ENCODE peak calls at places on chromosome 22, in nine cellular contexts. A, O, C, J, Z, Y, U, N and K are unnamed samples. For H3K4me1, the result is how much of the 10 kb centered on the place peaks cover.

GRCh38 chr22:17486313-17486712 is 77.0 kb upstream of the SLC25A18 start:
- DNase-seq in J (no peak), Y (no peak), Z (peak), O (no peak), A (no peak), U (peak), C (peak), N (no peak), K (no peak)

GRCh38 chr22:37538590-37539357 is 19.6 kb upstream of the CARD10 start:
- DNase-seq in O (peak), Y (peak), A (peak), N (no peak), U (peak), J (peak), Z (peak), C (peak), K (peak)

GRCh38 chr22:37771702-37772427 is 35.9 kb upstream of the GCAT start:
- DNase-seq in O (no peak), J (no peak), Y (no peak), U (no peak), A (no peak), N (no peak), Z (no peak), C (no peak), K (no peak)

GRCh38 chr22:36985490-36985889 is 33.8 kb downstream of the TST start:
- DNase-seq in C (no peak), Z (no peak), O (no peak), N (no peak), A (no peak), Y (no peak), J (no peak), U (no peak), K (no peak)

GRCh38 chr22:43077121-43077877 is 11.9 kb downstream of the TTLL1 start:
- DNase-seq in C (no peak), U (no peak), N (no peak), O (no peak), Y (no peak), Z (no peak), A (no peak), J (no peak), K (no peak)

GRCh38 chr22:41478473-41478872 is 9.6 kb downstream of the ACO2 start:
- DNase-seq in U (no peak), Z (no peak), Y (no peak), J (no peak), N (no peak), A (no peak), O (no peak), C (no peak), K (no peak)

GRCh38 chr22:47113880-47114415 is 351.5 kb downstream of the TBC1D22A start:
- DNase-seq in O (no peak), A (no peak), Y (no peak), C (no peak), Z (no peak), U (no peak), J (no peak), N (no peak), K (no peak)

GRCh38 chr22:46453006-46453828 is 84.2 kb downstream of the CELSR1 start:
- DNase-seq in Z (no peak), N (peak), A (no peak), C (peak), U (no peak), Y (no peak), O (no peak), J (no peak), K (no peak)

DNA sequence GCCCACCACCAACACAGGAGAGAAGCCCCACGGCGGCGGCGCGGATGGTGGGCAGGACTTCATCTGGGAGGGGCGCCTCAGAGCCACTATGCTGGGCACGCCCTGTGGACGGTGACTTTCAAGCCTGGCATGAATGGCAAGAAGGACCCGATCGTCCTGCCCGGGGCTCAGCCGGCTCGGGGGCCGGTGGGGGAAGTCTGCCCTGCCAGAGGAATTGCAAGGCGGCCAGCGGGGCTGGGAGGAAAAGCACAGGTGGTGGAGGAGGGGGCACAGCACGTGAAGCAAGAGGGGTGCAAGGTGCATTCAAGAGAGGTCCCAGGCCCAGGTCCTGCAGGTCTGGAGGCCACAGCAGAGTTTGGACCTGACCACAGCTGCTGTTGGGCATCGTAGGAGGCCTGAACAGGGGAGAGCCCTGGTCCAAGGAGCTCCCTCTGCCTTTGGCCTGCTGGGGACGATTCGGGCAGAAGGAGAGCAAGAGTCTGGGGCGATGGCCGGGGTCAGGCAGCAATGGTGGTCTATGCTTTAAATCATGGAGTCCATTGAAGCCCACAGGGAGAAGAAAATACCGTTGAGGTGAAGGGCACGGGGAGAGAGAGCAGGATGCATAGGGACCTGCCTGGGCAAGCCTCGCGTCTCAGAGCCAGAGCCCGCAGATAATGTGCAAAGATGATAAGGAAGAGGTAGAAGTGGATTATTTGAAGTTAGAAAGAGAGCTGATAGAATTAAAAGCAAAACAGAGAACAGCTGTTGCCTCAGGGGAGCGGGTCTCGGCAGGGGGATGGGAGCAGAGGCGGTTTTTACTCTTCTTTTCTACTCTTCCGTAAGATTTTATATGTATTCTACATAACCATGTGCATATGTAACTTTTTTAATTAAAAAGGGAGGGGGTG is 82.6 kb upstream of the SHISAL1 start:
- DNase-seq in J (no peak), O (no peak), C (no peak), Y (no peak), N (no peak), A (no peak), Z (no peak), U (no peak), K (no peak)
- TF ChIP-seq EZH2 in J (no peak), O (peak), C (no peak), Y (no peak), N (no peak), A (no peak), Z (no peak), U (no peak), K (no peak)

GRCh38 chr22:28817919-28818859 is 17.8 kb upstream of the XBP1 start:
- DNase-seq in O (peak), A (no peak), Y (no peak), N (no peak), Z (no peak), C (peak), U (peak), J (no peak), K (no peak)

GRCh38 chr22:28820885-28821284 is 20.5 kb upstream of the XBP1 start:
- DNase-seq in J (no peak), N (no peak), C (no peak), U (no peak), Y (no peak), Z (no peak), A (no peak), O (no peak), K (no peak)

GRCh38 chr22:28819253-28820096 is 19.1 kb upstream of the XBP1 start:
- DNase-seq in Y (no peak), O (peak), N (no peak), A (no peak), Z (no peak), J (no peak), C (peak), U (no peak), K (no peak)

GRCh38 chr22:28822930-28823481 is 22.6 kb upstream of the XBP1 start:
- DNase-seq in U (no peak), N (no peak), J (no peak), O (peak), C (peak), Y (no peak), Z (no peak), A (no peak), K (peak)

GRCh38 chr22:28821452-28821851 is 21.1 kb upstream of the XBP1 start:
- DNase-seq in Y (no peak), N (no peak), J (no peak), C (no peak), Z (no peak), U (no peak), O (no peak), A (no peak), K (no peak)
- H3K4me1 ChIP-seq in Y (under half), N (under half), J (under half), C (half or more), Z (under half), U (under half), O (half or more), A (under half), K (under half)

GRCh38 chr22:50603511-50604255 is 3.1 kb downstream of the MAPK8IP2 start:
- DNase-seq in O (no peak), U (peak), N (no peak), J (no peak), A (no peak), Y (no peak), C (no peak), Z (no peak), K (no peak)
- TF ChIP-seq EZH2 in O (no peak), U (peak), N (no peak), J (peak), A (no peak), Y (no peak), C (no peak), Z (no peak), K (peak)

GRCh38 chr22:28903719-28904118 is 20.3 kb downstream of the ZNRF3 start:
- DNase-seq in A (no peak), J (no peak), Z (no peak), C (no peak), Y (no peak), O (no peak), U (no peak), N (no peak), K (peak)
- H3K4me1 ChIP-seq in A (under half), J (under half), Z (under half), C (half or more), Y (under half), O (under half), U (half or more), N (half or more), K (under half)

GRCh38 chr22:26860233-26860765 is 202.9 kb downstream of the MIAT start:
- DNase-seq in J (no peak), A (no peak), O (no peak), Y (no peak), N (no peak), Z (no peak), U (no peak), C (no peak), K (no peak)
- TF ChIP-seq EZH2 in J (no peak), A (no peak), O (no peak), Y (no peak), N (no peak), Z (no peak), U (no peak), C (no peak), K (no peak)

DNA sequence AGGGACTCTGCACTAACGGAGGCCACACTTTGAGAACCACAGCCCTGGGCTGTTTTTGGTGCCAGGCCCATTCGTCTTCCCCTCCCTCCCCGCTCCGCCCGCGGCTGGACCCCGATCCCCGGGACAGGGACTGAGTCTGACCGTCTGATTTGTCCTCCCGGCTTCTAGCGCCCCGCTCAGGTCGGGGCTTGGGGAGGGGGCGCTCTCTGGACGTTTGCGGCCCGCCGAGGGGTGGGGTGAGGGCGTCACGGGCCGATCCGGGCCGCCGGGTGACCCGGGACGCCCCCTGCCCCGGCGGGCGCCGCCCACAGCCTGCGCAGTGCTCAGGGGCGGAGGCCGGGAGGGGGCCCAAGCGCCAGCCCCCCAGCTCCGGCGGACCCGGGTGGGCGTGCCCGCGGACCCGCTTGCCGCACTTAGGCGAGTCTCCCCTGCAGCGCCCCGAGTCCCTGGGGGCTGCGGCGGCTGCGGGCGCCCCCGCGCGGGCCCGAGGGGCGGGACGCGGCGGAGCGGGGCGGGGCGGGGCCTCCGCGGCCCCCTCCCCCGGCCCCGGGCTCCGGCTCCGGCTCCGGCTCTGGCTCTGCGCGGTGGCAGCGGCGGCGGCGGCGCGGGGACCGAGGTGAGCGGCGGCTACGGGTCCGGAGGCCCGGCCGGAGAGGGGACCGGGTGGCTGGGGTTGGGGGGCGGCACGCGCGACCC is 33.7 kb upstream of the PRR5 start:
- DNase-seq in Y (no peak), Z (peak), J (peak), O (no peak), A (no peak), U (peak), N (no peak), C (no peak), K (no peak)
- H3K4me1 ChIP-seq in Y (under half), Z (under half), J (under half), O (under half), A (under half), U (under half), N (under half), C (under half), K (under half)

DNA sequence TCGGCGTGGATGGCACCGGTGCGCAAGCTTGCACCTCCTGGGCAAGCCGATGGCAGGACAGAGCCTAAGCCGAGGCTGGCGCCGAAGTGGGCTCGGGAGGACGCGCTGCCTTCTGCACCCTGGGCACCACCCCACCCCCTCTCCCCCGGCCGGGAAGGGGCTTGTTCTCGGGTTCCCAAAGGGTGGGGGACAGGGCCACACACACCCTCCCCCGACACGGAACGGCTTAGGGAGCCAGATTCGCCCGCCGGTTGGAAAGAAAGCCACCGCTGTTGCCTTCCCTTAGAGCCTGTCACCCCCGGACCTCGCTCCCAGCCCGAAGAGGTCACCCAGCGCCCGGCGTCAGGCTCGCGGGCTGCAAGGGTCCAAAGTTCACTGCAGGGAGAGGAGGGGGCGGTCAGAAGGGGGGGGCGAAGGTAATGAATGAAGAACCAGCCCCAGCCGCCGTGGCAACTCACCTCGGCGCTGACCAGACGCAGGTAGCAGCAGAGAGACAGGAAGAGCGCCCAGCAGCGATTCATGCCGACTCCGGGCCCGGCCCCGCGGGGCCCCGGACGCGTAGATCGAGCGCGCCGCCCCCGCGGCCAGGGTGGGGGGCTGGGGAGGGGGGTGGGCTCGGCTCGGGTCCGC is 1.2 kb downstream of the PDGFB start:
- DNase-seq in U (peak), O (peak), N (no peak), A (no peak), J (no peak), C (peak), Y (no peak), Z (peak), K (no peak)
- TF ChIP-seq EZH2 in U (no peak), O (no peak), N (no peak), A (no peak), J (no peak), C (no peak), Y (peak), Z (no peak), K (peak)

DNA sequence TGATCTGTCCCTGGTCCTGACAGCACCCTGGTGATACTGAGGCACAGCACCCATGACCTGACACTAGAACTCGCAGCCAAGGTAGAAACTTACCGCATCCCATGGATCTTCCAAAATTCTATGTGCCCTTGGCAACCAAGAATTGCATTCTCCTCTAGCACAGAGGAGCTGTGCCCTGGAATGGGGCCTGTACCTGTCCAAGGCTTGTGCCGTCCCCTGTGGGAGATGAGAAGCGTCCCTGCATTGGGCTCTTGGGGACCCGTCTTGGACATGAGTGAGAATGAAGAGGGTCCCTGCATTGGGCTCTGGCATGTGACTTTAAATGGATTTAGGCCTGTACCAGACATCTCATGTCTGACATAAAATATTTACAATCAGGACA is 67.1 kb downstream of the GGTLC2 start:
- DNase-seq in O (no peak), N (no peak), A (no peak), Y (no peak), C (no peak), U (no peak), Z (no peak), J (no peak), K (no peak)
- H3K4me1 ChIP-seq in O (under half), N (under half), A (under half), Y (under half), C (under half), U (under half), Z (under half), J (under half), K (under half)

DNA sequence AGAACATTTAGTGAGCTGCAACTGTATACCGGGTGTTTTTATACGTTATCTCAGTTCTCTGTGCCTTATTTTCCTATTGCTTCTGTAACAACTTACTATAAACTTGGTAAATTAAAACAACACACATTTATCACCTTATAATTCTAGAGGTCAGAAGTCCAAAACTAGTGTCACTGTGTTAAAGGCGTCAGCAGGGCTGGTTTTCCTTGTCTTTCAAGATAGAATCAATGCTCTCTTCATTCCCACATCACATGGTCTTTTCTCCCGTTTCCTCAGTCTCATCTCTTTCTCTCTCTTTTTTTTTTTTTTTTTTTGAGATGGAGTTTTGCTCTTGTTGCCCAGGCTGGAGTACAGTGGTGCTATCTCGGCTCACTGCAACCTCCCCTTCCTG is 36.1 kb downstream of the MB start:
- DNase-seq in C (no peak), O (no peak), Y (no peak), J (no peak), Z (no peak), U (no peak), N (no peak), A (no peak), K (no peak)
- TF ChIP-seq EZH2 in C (no peak), O (no peak), Y (no peak), J (no peak), Z (no peak), U (no peak), N (no peak), A (no peak), K (no peak)

GRCh38 chr22:31346733-31347250 is 646 bp upstream of the PATZ1 start:
- DNase-seq in C (peak), N (no peak), Y (peak), O (no peak), A (no peak), J (peak), U (peak), Z (peak), K (peak)
- H3K4me1 ChIP-seq in C (half or more), N (under half), Y (under half), O (under half), A (under half), J (under half), U (under half), Z (under half), K (under half)